ENCODE peak calls at places on chromosomes 16 and 17, in five cellular contexts. U is dorsolateral prefrontal cortex, Q is epithelial cell of esophagus, W is mammary epithelial cell, Y is A549. M is an unnamed sample.

GRCh38 chr16:58027341-58028167 is 2.0 kb downstream of the MMP15 start:
- DNase-seq in U (no peak), Q (peak), W (peak), Y (peak), M (no peak)

GRCh38 chr16:19835989-19836421 is 48.6 kb downstream of the GPRC5B start:
- DNase-seq in U (no peak), Q (no peak), W (no peak), Y (no peak), M (no peak)

GRCh38 chr16:31221357-31222160 is 4.6 kb upstream of the PYDC1 start:
- DNase-seq in U (no peak), Q (no peak), W (no peak), Y (no peak), M (no peak)

GRCh38 chr16:27083861-27084261 is 17.1 kb downstream of the C16orf82 start:
- DNase-seq in U (no peak), Q (no peak), W (no peak), Y (no peak), M (no peak)

GRCh38 chr17:61206922-61207321 is 192.7 kb upstream of the TBX2 start:
- DNase-seq in U (no peak), Q (no peak), W (no peak), Y (no peak), M (no peak)

GRCh38 chr17:1532836-1533602 is 16.6 kb upstream of the INPP5K start:
- DNase-seq in U (no peak), Q (peak), W (no peak), Y (peak), M (no peak)

GRCh38 chr16:2537451-2538379 is at the start of gene PDPK1:
- DNase-seq in U (peak), Q (peak), W (peak), Y (peak), M (peak)

GRCh38 chr17:69047368-69048263 is 13.1 kb downstream of the ABCA9 start:
- DNase-seq in U (no peak), Q (peak), W (peak), Y (peak), M (no peak)

GRCh38 chr17:627051-627450 is 87.6 kb downstream of the VPS53 start:
- DNase-seq in U (no peak), Q (no peak), W (no peak), Y (peak), M (no peak)

GRCh38 chr17:74493381-74493833 is 27.0 kb downstream of the CD300A start:
- DNase-seq in U (peak), Q (peak), W (peak), Y (peak), M (no peak)

GRCh38 chr17:2053380-2054261 is 1.3 kb upstream of the HIC1 start:
- DNase-seq in U (peak), Q (peak), W (peak), Y (peak), M (peak)

GRCh38 chr16:16861546-16861945 is 482.6 kb downstream of the NPIPA7 start:
- DNase-seq in U (peak), Q (peak), W (no peak), Y (peak), M (no peak)

GRCh38 chr16:87178977-87179376 is 138.2 kb downstream of the C16orf95 start:
- DNase-seq in U (no peak), Q (no peak), W (no peak), Y (no peak), M (no peak)

GRCh38 chr16:52548261-52549010 is 1.5 kb upstream of the TOX3 start:
- DNase-seq in U (no peak), Q (no peak), W (no peak), Y (no peak), M (no peak)

GRCh38 chr16:89785523-89786155 is 30.8 kb downstream of the FANCA start:
- DNase-seq in U (no peak), Q (no peak), W (no peak), Y (no peak), M (no peak)

GRCh38 chr16:70694088-70694487 is 8.2 kb upstream of the MTSS2 start:
- DNase-seq in U (no peak), Q (peak), W (peak), Y (peak), M (no peak)

GRCh38 chr17:35788504-35788998 is 6.9 kb downstream of the MMP28 start:
- DNase-seq in U (no peak), Q (peak), W (peak), Y (peak), M (no peak)

GRCh38 chr17:20196314-20196713 is 187.2 kb downstream of the SPECC1 start:
- DNase-seq in U (no peak), Q (peak), W (no peak), Y (no peak), M (no peak)

GRCh38 chr17:50922107-50922506 is 56.0 kb upstream of the TOB1 start:
- DNase-seq in U (no peak), Q (peak), W (peak), Y (no peak), M (no peak)

GRCh38 chr17:17387017-17387416 is 83.8 kb downstream of the NT5M start:
- DNase-seq in U (no peak), Q (peak), W (peak), Y (no peak), M (no peak)

GRCh38 chr17:73068322-73069153 is 23.9 kb downstream of the SLC39A11 start:
- DNase-seq in U (no peak), Q (peak), W (peak), Y (peak), M (no peak)

GRCh38 chr16:86120201-86120981 is 221.4 kb downstream of the IRF8 start:
- DNase-seq in U (no peak), Q (no peak), W (no peak), Y (no peak), M (peak)

GRCh38 chr17:73654241-73654640 is 10.0 kb upstream of the SDK2 start:
- DNase-seq in U (no peak), Q (no peak), W (no peak), Y (no peak), M (no peak)

GRCh38 chr16:19829844-19830703 is 54.6 kb downstream of the GPRC5B start:
- DNase-seq in U (no peak), Q (no peak), W (no peak), Y (no peak), M (no peak)

GRCh38 chr16:24013733-24014645 is 178.2 kb downstream of the PRKCB start:
- DNase-seq in U (no peak), Q (no peak), W (peak), Y (peak), M (no peak)

GRCh38 chr17:28347261-28347891 is 10.0 kb downstream of the POLDIP2 start:
- DNase-seq in U (no peak), Q (peak), W (peak), Y (no peak), M (no peak)

GRCh38 chr17:68812876-68813584 is 142.2 kb downstream of the ABCA8 start:
- DNase-seq in U (no peak), Q (no peak), W (no peak), Y (no peak), M (no peak)

GRCh38 chr17:80070375-80071115 is 30.8 kb upstream of the GAA start:
- DNase-seq in U (no peak), Q (no peak), W (no peak), Y (no peak), M (no peak)

GRCh38 chr16:24539850-24540484 is 601 bp downstream of the RBBP6 start:
- DNase-seq in U (no peak), Q (peak), W (peak), Y (peak), M (peak)

GRCh38 chr17:13561606-13562270 is 40.0 kb downstream of the HS3ST3A1 start:
- DNase-seq in U (no peak), Q (no peak), W (no peak), Y (peak), M (no peak)

GRCh38 chr17:79666111-79666510 is 55.3 kb upstream of the RBFOX3 start:
- DNase-seq in U (no peak), Q (no peak), W (no peak), Y (no peak), M (no peak)

GRCh38 chr17:79859676-79860615 is 20.7 kb upstream of the CBX4 start:
- DNase-seq in U (no peak), Q (no peak), W (no peak), Y (no peak), M (no peak)

GRCh38 chr16:27322858-27323780 is 9.3 kb downstream of the IL4R start:
- DNase-seq in U (no peak), Q (peak), W (peak), Y (no peak), M (no peak)

GRCh38 chr16:80824623-80825364 is 20.4 kb upstream of the CDYL2 start:
- DNase-seq in U (no peak), Q (peak), W (peak), Y (peak), M (no peak)

GRCh38 chr16:72961863-72962262 is 86.1 kb downstream of the ZFHX3 start:
- DNase-seq in U (no peak), Q (no peak), W (no peak), Y (no peak), M (no peak)

GRCh38 chr16:72959301-72959996 is 88.5 kb downstream of the ZFHX3 start:
- DNase-seq in U (no peak), Q (no peak), W (no peak), Y (no peak), M (no peak)

GRCh38 chr16:72962347-72962746 is 85.6 kb downstream of the ZFHX3 start:
- DNase-seq in U (no peak), Q (no peak), W (no peak), Y (no peak), M (no peak)

GRCh38 chr16:72960101-72960500 is 87.8 kb downstream of the ZFHX3 start:
- DNase-seq in U (no peak), Q (no peak), W (no peak), Y (no peak), M (no peak)

DNA sequence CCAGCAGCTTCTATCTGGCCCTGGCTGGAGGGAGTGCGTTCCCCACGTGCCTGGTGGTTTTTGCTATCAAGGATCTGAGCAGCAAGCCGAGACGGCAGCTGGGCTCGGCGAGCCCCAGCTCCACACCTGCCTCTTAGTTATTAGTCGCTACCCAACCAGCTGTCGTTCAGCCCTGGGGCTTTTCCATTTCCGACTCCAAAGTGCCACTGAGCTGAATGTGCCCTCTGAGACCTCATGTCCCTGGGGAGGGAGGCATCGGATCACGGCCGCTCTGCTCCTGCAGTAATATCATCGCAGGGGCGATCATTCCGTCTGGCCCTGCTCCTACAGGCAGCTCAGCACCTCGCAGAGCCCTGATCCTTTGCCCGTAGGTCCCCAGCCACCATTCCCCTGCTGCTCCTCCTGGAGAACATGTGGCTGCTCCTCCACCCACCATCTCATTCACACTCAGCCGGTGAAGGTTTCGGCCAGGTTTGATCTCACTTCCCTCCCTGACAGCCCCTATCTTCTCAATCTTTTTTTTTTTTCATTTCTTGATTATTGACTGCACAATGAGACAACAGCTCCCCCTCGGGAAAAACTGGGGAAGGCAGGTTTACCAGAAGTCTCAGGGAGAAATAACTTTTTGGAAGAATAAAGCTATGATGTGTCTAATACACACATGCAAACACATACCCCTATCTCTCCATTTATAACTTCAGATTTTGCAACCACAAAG is 86.7 kb downstream of the ZFHX3 start:
- DNase-seq in U (no peak), Q (no peak), W (no peak), Y (no peak), M (no peak)
- TF ChIP-seq CTCF in U (peak), Q (peak), W (peak), Y (peak), M (peak)

DNA sequence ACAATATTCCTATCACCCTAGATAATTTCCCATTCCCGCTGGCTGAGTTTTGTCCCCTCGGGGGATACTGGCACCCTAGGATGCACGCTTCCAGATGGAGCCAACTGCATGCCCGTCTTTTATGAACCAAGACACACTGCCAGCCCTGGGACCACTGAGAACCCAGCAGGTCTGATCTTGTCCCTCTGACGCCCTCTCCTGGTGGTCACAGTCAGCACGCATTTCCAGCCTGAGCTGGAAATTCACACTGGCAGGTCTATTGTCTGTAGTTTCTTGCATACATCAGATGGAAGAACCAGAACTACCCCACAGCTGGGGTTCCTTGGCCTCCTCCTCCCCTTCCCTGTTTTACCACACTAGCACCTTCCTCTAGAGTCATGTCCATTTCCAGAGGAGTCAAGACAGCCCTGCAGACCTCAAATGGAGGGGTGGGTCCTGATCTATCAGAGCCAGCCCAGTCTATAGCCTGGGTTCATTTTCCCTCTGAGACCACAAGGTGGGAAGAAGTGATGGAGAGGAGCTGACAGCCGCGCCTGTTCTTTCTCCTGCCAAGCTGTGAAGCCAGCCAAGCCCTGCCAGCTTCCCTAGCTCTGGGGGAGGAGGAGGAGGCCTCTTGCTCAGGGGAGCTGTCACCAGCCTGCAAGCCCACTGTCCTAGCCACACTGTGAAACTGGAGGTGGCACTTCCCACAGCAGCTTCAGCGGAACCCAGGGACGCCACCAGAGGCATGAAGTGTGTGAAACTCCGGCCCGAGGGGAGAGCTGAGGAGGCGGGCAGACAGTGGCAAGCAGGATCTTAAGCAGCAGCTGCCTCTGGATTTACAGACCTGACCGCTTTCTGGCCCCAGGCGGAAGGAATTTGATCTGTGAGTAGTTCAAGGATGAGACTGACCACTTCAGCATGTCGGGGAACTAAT is 29.3 kb downstream of the MXRA7 start:
- DNase-seq in U (peak), Q (peak), W (peak), Y (peak), M (peak)
- TF ChIP-seq CTCF in U (peak), Q (peak), W (peak), Y (peak), M (peak)

GRCh38 chr16:11507991-11508390 is 78.7 kb downstream of the LITAF start:
- DNase-seq in U (no peak), Q (no peak), W (no peak), Y (no peak), M (no peak)

GRCh38 chr16:11510178-11510973 is 76.3 kb downstream of the LITAF start:
- DNase-seq in U (no peak), Q (no peak), W (no peak), Y (no peak), M (no peak)

GRCh38 chr16:11503566-11503965 is 83.2 kb downstream of the LITAF start:
- DNase-seq in U (no peak), Q (no peak), W (no peak), Y (no peak), M (no peak)

GRCh38 chr16:11507350-11507749 is 79.4 kb downstream of the LITAF start:
- DNase-seq in U (no peak), Q (no peak), W (no peak), Y (no peak), M (no peak)

GRCh38 chr16:11506816-11507305 is 79.9 kb downstream of the LITAF start:
- DNase-seq in U (no peak), Q (no peak), W (no peak), Y (no peak), M (no peak)
- TF ChIP-seq CTCF in U (no peak), Q (no peak), W (no peak), Y (no peak), M (no peak)

GRCh38 chr17:67157732-67158639 is 87.0 kb downstream of the HELZ start:
- DNase-seq in U (no peak), Q (peak), W (no peak), Y (peak), M (no peak)
- TF ChIP-seq CTCF in U (peak), Q (peak), W (peak), Y (peak), M (peak)

GRCh38 chr16:88430185-88430523 is 22.9 kb upstream of the ZFPM1 start:
- DNase-seq in U (no peak), Q (no peak), W (no peak), Y (no peak), M (no peak)

GRCh38 chr16:88427376-88427775 is 25.7 kb upstream of the ZFPM1 start:
- DNase-seq in U (no peak), Q (no peak), W (no peak), Y (no peak), M (no peak)

GRCh38 chr16:88428156-88428555 is 24.9 kb upstream of the ZFPM1 start:
- DNase-seq in U (no peak), Q (no peak), W (no peak), Y (no peak), M (no peak)

GRCh38 chr16:88429387-88430184 is 23.5 kb upstream of the ZFPM1 start:
- DNase-seq in U (no peak), Q (no peak), W (no peak), Y (no peak), M (no peak)

GRCh38 chr16:88428616-88429386 is 24.3 kb upstream of the ZFPM1 start:
- DNase-seq in U (peak), Q (no peak), W (no peak), Y (no peak), M (no peak)
- TF ChIP-seq CTCF in U (peak), Q (no peak), W (peak), Y (no peak), M (peak)

GRCh38 chr16:88308441-88309173 is 74.2 kb upstream of the ZNF469 start:
- DNase-seq in U (no peak), Q (no peak), W (no peak), Y (no peak), M (no peak)

GRCh38 chr16:88303890-88304819 is 78.6 kb upstream of the ZNF469 start:
- DNase-seq in U (no peak), Q (peak), W (peak), Y (no peak), M (no peak)

GRCh38 chr16:88306860-88307545 is 75.8 kb upstream of the ZNF469 start:
- DNase-seq in U (no peak), Q (peak), W (peak), Y (no peak), M (no peak)

GRCh38 chr16:88305176-88305575 is 77.6 kb upstream of the ZNF469 start:
- DNase-seq in U (no peak), Q (no peak), W (no peak), Y (no peak), M (no peak)

DNA sequence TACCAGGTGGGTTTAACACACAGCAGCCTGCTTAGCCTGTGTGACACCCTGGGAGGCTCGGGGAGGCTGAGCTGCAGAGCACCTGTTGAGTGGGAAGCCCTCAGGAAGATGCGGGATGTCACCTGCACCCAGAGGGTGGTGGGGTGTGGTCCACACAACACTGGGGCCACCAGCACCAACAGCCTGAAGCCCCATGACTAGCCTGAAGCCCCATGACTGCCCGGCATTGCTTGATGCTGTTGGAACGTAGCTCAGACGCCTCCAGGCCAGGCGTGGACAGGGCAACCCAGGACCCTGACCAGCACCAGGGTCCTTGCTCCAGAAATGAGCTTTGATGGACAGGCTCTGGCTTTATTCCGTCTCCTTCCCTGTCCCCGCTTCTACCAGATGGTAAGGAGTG is 76.3 kb upstream of the ZNF469 start:
- DNase-seq in U (no peak), Q (no peak), W (no peak), Y (no peak), M (no peak)
- TF ChIP-seq CTCF in U (no peak), Q (no peak), W (no peak), Y (no peak), M (no peak)

DNA sequence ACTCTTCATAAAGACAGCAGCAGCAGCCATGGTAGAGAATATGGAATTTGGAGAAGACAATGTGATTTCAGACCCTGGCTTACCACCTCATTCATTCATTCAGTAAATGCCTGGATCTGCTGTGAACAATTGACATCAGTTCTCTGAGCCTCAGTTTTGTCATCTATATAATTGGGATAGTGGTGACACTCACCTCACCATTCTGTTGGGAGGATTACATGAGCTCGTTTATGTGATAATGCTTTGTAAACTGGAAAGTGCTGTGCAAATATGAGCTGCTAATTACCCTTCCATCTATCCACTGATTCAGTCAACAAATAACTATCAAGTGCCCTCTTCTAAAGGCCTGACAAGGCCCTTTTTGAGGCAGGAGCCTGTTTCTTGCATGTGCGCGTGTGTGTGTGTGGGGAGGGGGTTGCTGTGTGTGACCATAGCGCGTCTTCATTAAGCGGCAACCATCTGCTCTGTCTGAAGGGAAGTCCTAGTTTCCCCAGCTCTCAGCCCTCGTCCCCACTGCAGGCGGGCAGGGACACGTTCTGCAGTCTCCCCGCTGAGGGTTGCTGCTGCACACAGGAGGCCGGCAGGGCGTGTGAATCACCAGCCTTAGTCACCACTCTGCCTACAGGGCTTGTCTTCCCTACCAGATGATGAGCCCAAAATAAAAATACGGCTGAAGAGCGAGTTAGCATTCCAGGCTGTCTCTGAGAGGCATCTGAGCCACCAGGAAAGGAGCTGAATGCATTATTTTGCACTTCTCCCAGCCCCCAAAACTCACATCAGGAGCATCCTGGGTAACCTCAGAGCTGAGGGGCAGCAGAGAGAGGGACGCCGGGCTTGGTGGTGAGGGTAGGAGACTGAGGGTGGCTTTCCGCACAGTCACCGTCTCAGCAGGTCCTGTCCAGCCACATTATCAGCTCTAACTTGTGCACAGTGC is 19.9 kb downstream of the ARL4D start:
- DNase-seq in U (peak), Q (peak), W (peak), Y (peak), M (peak)
- TF ChIP-seq CTCF in U (no peak), Q (no peak), W (peak), Y (peak), M (no peak)

M was measured in osteocyte.